ENCODE peak calls at places on chromosomes 16 and 17, in four cellular contexts. I is H1, K is SK-N-SH, E is K562. R is an unnamed sample.

GRCh38 chr16:9039208-9039607 is 52.2 kb upstream of the HAPSTR1 start:
- DNase-seq in E (no peak), I (no peak), K (no peak), R (no peak)

GRCh38 chr16:27516360-27516759 is 33.4 kb downstream of the GTF3C1 start:
- DNase-seq in I (no peak), E (no peak), K (no peak), R (no peak)

GRCh38 chr16:11312718-11313492 is 31.8 kb upstream of the PRM1 start:
- DNase-seq in K (no peak), E (peak), I (no peak), R (peak)

GRCh38 chr16:50066482-50067289 is 916 bp downstream of the HEATR3 start:
- DNase-seq in K (no peak), E (no peak), I (no peak), R (no peak)

GRCh38 chr16:68764866-68765265 is 27.8 kb downstream of the CDH1 start:
- DNase-seq in K (no peak), I (no peak), E (no peak), R (no peak)

GRCh38 chr17:78997231-78997741 is 12.3 kb downstream of the CANT1 start:
- DNase-seq in I (no peak), E (no peak), K (peak), R (no peak)

GRCh38 chr17:75666959-75667790 is at the start of the genes RECQL5 and SAP30BP:
- DNase-seq in K (peak), E (peak), I (peak), R (peak)

GRCh38 chr17:45243750-45244149 is 18.1 kb downstream of the SPATA32 start:
- DNase-seq in I (no peak), K (no peak), E (no peak), R (no peak)

GRCh38 chr17:13027246-13027645 is 9.4 kb upstream of the ELAC2 start:
- DNase-seq in K (no peak), I (no peak), E (no peak), R (no peak)
- TF ChIP-seq TEAD4 in K (no peak), I (no peak), E (no peak), R (no peak)

DNA sequence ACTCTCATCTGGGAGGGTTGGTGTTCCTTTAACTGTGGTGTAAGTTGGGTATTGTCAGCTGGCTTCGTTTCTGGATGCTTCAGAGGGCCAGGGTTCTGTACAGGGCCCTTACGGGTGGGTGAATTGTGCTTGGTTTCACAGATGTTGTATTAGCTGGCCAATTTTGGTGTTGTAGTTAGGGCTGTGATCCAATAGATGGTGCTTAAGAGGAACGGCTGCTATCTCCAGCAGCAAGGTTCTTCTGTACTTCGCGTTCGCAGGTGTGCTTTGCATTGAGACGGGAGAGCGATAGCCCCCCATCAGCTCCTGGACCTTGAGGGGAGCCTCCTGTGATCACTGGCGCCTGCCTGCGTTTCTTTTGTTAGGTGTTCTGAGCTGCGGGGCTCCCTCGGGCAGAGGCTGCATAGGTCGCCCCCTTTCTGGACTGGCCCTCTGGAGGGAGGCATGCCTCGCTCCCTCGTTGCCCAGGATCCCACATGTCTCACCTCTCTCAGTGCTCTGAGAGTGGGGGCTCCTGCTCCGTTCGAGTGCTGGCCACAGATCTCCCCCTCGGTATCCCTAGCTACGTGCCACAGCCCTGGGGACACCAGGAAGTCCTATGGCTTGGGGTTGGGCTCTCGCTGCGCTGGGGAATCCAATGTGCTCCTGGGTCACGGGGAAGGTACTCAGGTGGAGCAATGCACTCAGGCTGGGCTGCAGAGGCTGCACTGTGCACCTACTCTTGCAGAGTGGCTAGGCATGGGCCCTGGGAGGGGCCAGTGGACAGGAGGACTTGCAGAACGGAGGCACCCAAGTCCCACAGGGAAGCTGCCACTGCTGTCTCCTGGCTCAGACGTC is 844 bp upstream of the PRDM7 start:
- DNase-seq in E (peak), I (no peak), K (peak), R (no peak)
- TF ChIP-seq TEAD4 in E (no peak), I (no peak), K (no peak), R (no peak)

GRCh38 chr17:48016112-48016511 is 21.5 kb downstream of the COPZ2 start:
- DNase-seq in K (no peak), I (no peak), E (no peak), R (no peak)
- TF ChIP-seq TEAD4 in K (no peak), I (no peak), E (no peak), R (no peak)

GRCh38 chr17:81094224-81094743 is 59.3 kb downstream of the BAIAP2 start:
- DNase-seq in E (no peak), K (no peak), I (no peak), R (no peak)
- TF ChIP-seq TEAD4 in E (no peak), K (no peak), I (no peak), R (no peak)

DNA sequence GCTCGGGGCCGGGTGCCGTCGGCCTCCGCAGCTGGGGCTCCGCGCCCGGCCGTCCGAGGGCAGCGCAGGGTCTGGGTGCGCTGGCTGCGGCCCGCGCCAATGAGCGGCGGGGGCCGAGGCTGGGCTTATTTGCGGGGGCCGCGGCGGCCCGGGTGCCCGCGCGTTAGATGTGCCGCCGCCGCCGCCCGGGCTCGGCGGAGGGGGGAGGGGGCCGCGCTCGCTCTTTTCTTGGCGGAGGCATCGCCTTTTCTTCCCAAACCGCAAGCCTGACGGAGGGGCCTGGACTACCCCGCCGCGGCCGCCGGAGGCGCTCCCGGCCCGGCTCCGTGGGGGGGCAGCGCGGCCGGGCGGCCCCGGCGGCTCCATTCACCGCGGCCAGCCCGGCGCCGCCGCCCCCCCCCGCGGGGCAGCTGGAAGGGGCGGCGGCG is at the start of gene NOTUM:
- DNase-seq in K (peak), E (peak), I (no peak), R (peak)
- TF ChIP-seq TEAD4 in K (no peak), E (no peak), I (no peak), R (no peak)

DNA sequence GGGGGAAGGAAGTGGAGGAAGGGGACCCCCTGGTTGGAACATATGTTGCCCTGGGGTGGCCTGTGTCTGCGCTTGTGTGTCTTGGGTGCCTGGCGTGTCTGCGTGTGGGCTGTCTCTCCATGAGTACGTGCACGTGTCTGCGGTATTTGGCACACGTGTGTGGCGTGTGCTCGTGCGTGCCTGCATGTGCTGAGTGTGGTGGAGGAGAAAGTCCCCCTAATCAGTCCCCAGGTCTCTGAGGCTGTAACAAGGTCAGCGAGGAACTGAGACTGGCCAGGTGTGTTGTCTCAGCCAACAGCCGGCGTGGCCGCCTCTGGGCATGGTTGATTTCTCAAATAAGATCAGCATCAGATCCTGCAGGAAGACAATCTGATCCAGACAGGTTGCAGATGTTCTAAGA is 3.5 kb upstream of the CPNE7 start:
- DNase-seq in K (no peak), I (no peak), E (no peak), R (no peak)
- TF ChIP-seq TEAD4 in K (no peak), I (no peak), E (no peak), R (no peak)

DNA sequence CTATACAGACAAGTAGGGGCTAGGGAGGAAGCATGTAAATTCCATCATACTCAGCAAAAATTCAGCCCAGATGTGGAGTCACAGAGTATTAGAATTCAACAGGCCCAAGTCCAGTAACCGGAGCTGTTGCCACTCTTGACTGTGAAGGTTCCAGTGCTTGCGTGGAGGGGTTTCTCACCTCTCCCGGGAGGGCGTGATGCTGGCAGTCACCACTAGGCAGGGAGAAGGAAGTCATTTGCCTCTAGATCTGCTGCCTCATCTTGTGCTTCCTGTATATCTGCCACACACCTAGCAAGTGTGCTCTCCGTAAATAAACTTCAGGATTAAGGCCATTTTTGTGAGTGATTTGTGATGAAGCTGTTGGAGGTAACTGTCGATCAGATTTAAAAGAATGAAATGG is 1.0 kb upstream of the CKLF start:
- DNase-seq in E (peak), I (no peak), K (peak), R (peak)
- TF ChIP-seq TEAD4 in E (no peak), I (no peak), K (no peak), R (no peak)

DNA sequence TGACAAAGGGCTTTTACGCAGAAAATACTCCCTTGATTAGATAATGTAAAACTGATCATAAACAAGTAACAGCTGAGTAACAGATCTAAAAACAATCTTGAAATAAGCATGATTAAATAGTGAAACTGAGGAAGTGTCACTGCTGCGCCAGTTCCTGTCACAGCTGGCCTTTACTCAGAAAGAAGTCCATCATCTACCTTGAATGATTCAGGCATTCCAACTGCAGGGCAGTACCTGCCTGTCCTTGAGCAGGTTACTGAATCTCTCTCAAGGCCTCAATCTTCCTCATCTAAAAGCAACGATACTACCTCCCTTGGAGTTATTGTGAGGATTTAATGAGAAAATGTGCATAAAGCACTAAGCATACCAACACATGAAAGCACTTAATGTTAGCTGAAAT is 12.7 kb downstream of the PHLPP2 start:
- DNase-seq in I (no peak), E (no peak), K (no peak), R (no peak)
- TF ChIP-seq TEAD4 in I (peak), E (no peak), K (no peak), R (no peak)

GRCh38 chr16:364595-365491 is 5.5 kb downstream of the MRPL28 start:
- DNase-seq in E (peak), K (no peak), I (no peak), R (no peak)
- TF ChIP-seq TEAD4 in E (no peak), K (no peak), I (no peak), R (no peak)

R was measured in WTC11.